ENCODE peak calls at places on chromosomes 5 and 9, in eight cellular contexts. J is PC-3, U is GM23338, S is HCT116, R is MM.1S, W is GM23248, I is PC-9, Q is hepatocyte. B is an unnamed sample.

GRCh38 chr9:121990600-121991304 is 102.4 kb downstream of the TTLL11 start:
- DNase-seq in J (no peak), U (no peak), S (no peak), R (no peak), W (no peak), I (no peak), Q (no peak), B (no peak)

GRCh38 chr5:150649108-150649827 is 8.8 kb downstream of the SYNPO start:
- DNase-seq in J (no peak), U (no peak), S (no peak), R (no peak), W (no peak), I (no peak), Q (no peak), B (no peak)

GRCh38 chr5:40381676-40382363 is 297.9 kb upstream of the PTGER4 start:
- DNase-seq in J (peak; percentile 96), U (no peak), S (no peak), R (no peak), W (peak; percentile 23), I (peak; percentile 100), Q (peak; percentile 7), B (no peak)

GRCh38 chr5:178790371-178790770 is 59.9 kb upstream of the ZNF354A start:
- DNase-seq in J (peak; percentile 43), U (no peak), S (no peak), R (no peak), W (no peak), I (peak; percentile 63), Q (peak; percentile 69), B (no peak)

GRCh38 chr5:73280821-73281746 is 108.1 kb downstream of the TMEM174 start:
- DNase-seq in J (peak; percentile 74), U (no peak), S (peak; percentile 18), R (no peak), W (peak; percentile 53), I (peak; percentile 79), Q (no peak), B (no peak)

GRCh38 chr5:78691073-78691960 is 42.7 kb upstream of the LHFPL2 start:
- DNase-seq in J (no peak), U (peak; percentile 36), S (no peak), R (no peak), W (no peak), I (no peak), Q (no peak), B (no peak)

GRCh38 chr5:180129291-180130190 is 58.0 kb upstream of the RNF130 start:
- DNase-seq in J (no peak), U (no peak), S (no peak), R (no peak), W (no peak), I (peak; percentile 10), Q (peak; percentile 5), B (no peak)

GRCh38 chr9:18980124-18980660 is 52.8 kb downstream of the SAXO1 start:
- DNase-seq in J (no peak), U (no peak), S (no peak), R (no peak), W (peak; percentile 29), I (no peak), Q (no peak), B (no peak)

GRCh38 chr5:124957063-124957462 is 210.6 kb upstream of the ZNF608 start:
- DNase-seq in J (no peak), U (no peak), S (no peak), R (peak; percentile 82), W (no peak), I (peak; percentile 67), Q (no peak), B (no peak)

GRCh38 chr5:126188804-126189203 is 234.4 kb upstream of the GRAMD2B start:
- DNase-seq in J (peak; percentile 8), U (no peak), S (no peak), R (no peak), W (peak; percentile 6), I (no peak), Q (no peak), B (no peak)

GRCh38 chr5:135206862-135207261 is 172.8 kb upstream of the PITX1 start:
- DNase-seq in J (no peak), U (no peak), S (no peak), R (no peak), W (no peak), I (no peak), Q (no peak), B (no peak)

GRCh38 chr5:77328926-77329647 is 118.6 kb downstream of the PDE8B start:
- DNase-seq in J (no peak), U (no peak), S (no peak), R (no peak), W (no peak), I (no peak), Q (no peak), B (no peak)

GRCh38 chr5:157820593-157821252 is 38.2 kb downstream of the CLINT1 start:
- DNase-seq in J (peak; percentile 78), U (peak; percentile 75), S (peak; percentile 26), R (peak; percentile 59), W (peak; percentile 79), I (no peak), Q (peak; percentile 76), B (peak; percentile 83)

GRCh38 chr5:103223031-103223955 is 35.3 kb upstream of the MACIR start:
- DNase-seq in J (no peak), U (peak; percentile 66), S (no peak), R (no peak), W (no peak), I (no peak), Q (no peak), B (no peak)

GRCh38 chr5:103217101-103217500 is 41.5 kb upstream of the MACIR start:
- DNase-seq in J (no peak), U (no peak), S (no peak), R (no peak), W (no peak), I (no peak), Q (no peak), B (no peak)

GRCh38 chr5:103216697-103217096 is 41.9 kb upstream of the MACIR start:
- DNase-seq in J (no peak), U (no peak), S (no peak), R (no peak), W (no peak), I (no peak), Q (no peak), B (no peak)

GRCh38 chr5:103216137-103216536 is 42.4 kb upstream of the MACIR start:
- DNase-seq in J (no peak), U (no peak), S (no peak), R (no peak), W (no peak), I (no peak), Q (no peak), B (no peak)

DNA sequence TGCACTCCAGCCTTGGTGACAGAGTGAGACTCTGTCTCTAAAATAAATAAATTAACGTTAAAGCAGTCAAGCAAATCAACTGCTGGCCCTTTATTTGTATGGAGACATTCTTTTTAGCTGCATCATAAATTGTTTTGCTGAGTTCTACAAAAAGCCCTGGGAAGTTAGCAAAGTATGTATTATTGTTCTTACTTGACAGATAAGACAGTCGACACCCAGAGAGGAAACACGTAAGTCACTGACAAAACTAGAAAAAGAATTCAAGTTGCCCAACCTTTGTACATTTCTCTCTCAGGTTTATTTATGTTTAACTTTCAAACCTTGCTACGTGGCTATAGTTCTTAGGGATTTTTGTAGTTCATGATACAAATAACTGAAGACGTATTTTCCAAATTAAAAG is 40.4 kb upstream of the MACIR start:
- DNase-seq in J (peak; percentile 57), U (no peak), S (no peak), R (no peak), W (peak; percentile 28), I (peak; percentile 69), Q (peak; percentile 64), B (no peak)
- H3K9me2 ChIP-seq in J (no peaks in the 10 kb centered on the region), U (no peaks in the 10 kb centered on the region), S (no peaks in the 10 kb centered on the region), R (no peaks in the 10 kb centered on the region), W (no peaks in the 10 kb centered on the region), I (no peaks in the 10 kb centered on the region), Q (no peaks in the 10 kb centered on the region), B (no peaks in the 10 kb centered on the region)

DNA sequence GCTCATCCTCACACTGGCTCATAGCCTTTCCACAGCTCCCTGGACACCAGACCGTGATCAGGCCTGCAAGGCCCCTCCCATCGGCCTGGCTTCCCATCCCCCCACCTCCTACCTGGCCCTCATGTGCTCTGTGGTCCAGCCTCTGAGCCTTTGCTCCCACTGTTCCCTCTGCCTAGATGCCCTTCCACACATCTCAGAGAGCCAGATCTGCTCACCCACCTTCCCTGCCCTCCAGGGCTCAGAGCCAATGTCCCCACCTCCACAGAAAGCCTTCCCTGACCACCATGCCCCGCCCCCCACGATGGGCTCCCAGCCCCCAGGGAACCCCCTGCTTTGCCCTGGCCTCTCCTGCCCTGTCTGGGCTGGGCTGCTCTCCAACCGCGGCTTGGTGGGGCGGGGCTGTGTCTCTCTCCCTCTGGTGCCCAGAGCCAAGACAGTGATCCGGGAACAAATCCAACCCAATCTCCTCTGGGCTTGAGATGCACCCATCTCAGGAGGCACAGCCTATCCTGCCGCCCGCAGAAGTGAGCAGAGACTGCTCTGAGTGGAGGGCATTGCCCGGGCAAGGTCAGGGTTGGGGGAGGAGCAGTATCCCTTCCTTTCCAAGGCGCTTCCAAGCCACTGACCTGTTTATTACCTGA is 1.6 kb downstream of the NINJ1 start:
- DNase-seq in J (peak; percentile 23), U (peak; percentile 31), S (no peak), R (no peak), W (peak; percentile 82), I (no peak), Q (no peak), B (no peak)
- H3K4me3 ChIP-seq in J (peak overlapping the region; percentile 88), U (peak overlapping the region; percentile 87), S (peak overlapping the region; percentile 73), R (no peak overlapping the region), W (peak overlapping the region; percentile 95), I (peak overlapping the region; percentile 88), Q (peak overlapping the region; percentile 76), B (no peak overlapping the region)

DNA sequence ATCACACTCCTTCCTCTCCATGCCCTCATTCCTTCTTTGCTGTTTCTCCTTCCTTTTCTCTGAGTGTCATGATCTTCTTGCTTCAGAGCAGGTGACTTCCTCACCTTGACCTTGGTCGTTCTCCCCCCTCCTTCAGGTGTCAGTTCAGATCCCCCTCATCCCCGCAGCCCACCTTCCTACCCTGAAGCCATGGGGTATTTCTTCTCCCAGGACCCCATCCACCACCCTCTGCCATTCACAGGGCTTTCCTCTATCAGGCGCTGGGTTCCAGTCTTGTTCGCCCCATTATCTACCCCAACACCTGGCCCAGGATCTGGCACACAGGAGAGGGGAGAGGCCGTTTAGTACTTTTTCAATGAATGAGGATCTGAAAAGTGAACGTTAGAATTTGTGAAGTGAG is 101.0 kb downstream of the NSG2 start:
- DNase-seq in J (no peak), U (no peak), S (no peak), R (no peak), W (no peak), I (no peak), Q (no peak), B (no peak)
- H2AFZ ChIP-seq in J (no peak overlapping the region), U (no peak overlapping the region), S (no peak overlapping the region), R (no peak overlapping the region), W (no peak overlapping the region), I (no peak overlapping the region), Q (no peak overlapping the region), B (no peak overlapping the region)

DNA sequence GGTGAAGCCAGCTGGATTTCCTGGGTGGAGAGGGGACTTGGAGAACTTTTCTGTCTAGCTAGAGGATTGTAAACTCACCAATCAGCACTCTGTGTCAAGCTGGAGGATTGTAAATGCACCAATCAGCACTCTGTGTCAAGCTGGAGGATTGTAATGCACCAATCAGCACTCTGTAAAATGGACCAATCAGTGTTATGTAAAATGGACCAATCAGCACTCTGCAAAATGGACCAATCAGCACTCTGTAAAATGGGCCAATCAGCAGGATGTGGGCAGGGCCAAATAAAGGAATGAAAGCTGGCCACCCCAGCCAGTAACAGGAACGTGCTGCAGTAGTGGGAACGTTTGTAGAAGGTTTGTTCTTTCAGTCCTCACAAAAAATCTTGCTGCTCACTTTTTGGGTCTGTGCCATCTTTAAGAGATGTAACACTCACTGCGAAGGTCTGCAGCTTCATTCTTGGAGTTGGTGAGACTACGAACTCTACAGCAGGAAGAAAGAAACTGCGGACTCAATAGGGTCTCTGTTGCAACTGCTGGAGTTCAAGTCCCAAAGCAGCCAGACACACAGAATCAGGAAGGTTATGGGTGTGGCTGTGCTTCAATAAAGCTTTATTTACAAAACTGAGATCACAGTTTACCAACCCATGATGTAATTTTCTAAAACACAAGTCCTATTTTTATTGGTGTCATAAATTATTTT is 145.7 kb upstream of the ERCC6L2 start:
- DNase-seq in J (no peak), U (no peak), S (no peak), R (no peak), W (no peak), I (no peak), Q (no peak), B (no peak)
- H3K9me2 ChIP-seq in J (no peaks in the 10 kb centered on the region), U (no peaks in the 10 kb centered on the region), S (no peaks in the 10 kb centered on the region), R (no peaks in the 10 kb centered on the region), W (no peaks in the 10 kb centered on the region), I (no peaks in the 10 kb centered on the region), Q (no peaks in the 10 kb centered on the region), B (no peaks in the 10 kb centered on the region)

B was measured in OCI-LY7.